ENCODE peak calls at places on chromosomes 13 and 19, in six cellular contexts. F is AG10803, H is HL-60, V is WERI-Rb-1, X is psoas muscle, C is heart right ventricle. T is an unnamed sample.
A peak's percentile ranks its signal among the peaks of the same experiment; 100 is the strongest.

GRCh38 chr19:7681336-7682174 is 922 bp downstream of the TRAPPC5 start:
- DNase-seq in F (peak; percentile 71), H (peak; percentile 100), V (peak; percentile 92), X (peak; percentile 89), C (peak; percentile 83), T (peak; percentile 68)

GRCh38 chr19:40599331-40600085 is 1.7 kb upstream of the LTBP4 start:
- DNase-seq in F (no peak), H (no peak), V (no peak), X (peak; percentile 60), C (peak; percentile 54), T (no peak)

GRCh38 chr13:25848822-25849740 is 202.7 kb downstream of the SHISA2 start:
- DNase-seq in F (peak; percentile 5), H (no peak), V (no peak), X (no peak), C (no peak), T (peak; percentile 50)

GRCh38 chr19:40598121-40598917 is 2.9 kb upstream of the LTBP4 start:
- DNase-seq in F (peak; percentile 73), H (peak; percentile 78), V (peak; percentile 93), X (peak; percentile 93), C (peak; percentile 90), T (peak; percentile 90)

GRCh38 chr13:89375839-89376238 is 1704.7 kb downstream of the SLITRK5 start:
- DNase-seq in F (peak; percentile 46), H (no peak), V (no peak), X (no peak), C (peak; percentile 9), T (peak; percentile 80)

GRCh38 chr13:21365574-21365973 is 93.5 kb downstream of the ZDHHC20 start:
- DNase-seq in F (no peak), H (no peak), V (no peak), X (no peak), C (no peak), T (no peak)

GRCh38 chr19:5098646-5099045 is 129.7 kb downstream of the KDM4B start:
- DNase-seq in F (no peak), H (no peak), V (no peak), X (no peak), C (no peak), T (no peak)

GRCh38 chr13:79711631-79712030 is 230.7 kb downstream of the NDFIP2 start:
- DNase-seq in F (peak; percentile 87), H (no peak), V (no peak), X (no peak), C (no peak), T (no peak)

GRCh38 chr13:63189712-63190111 is 1774.1 kb upstream of the PCDH20 start:
- DNase-seq in F (no peak), H (no peak), V (no peak), X (no peak), C (no peak), T (no peak)

GRCh38 chr13:87536899-87537298 is 134.3 kb upstream of the SLITRK5 start:
- DNase-seq in F (no peak), H (no peak), V (no peak), X (no peak), C (no peak), T (no peak)

GRCh38 chr19:19468424-19469050 is 46.8 kb downstream of the TSSK6 start:
- DNase-seq in F (no peak), H (no peak), V (no peak), X (no peak), C (no peak), T (no peak)

GRCh38 chr13:36313047-36313969 is 15.7 kb upstream of the CCDC169 start:
- DNase-seq in F (no peak), H (no peak), V (no peak), X (no peak), C (no peak), T (no peak)

GRCh38 chr13:25717798-25718197 is 334.0 kb downstream of the SHISA2 start:
- DNase-seq in F (no peak), H (no peak), V (no peak), X (no peak), C (no peak), T (no peak)

GRCh38 chr13:105627270-105627669 is 908.2 kb downstream of the EFNB2 start:
- DNase-seq in F (no peak), H (no peak), V (no peak), X (no peak), C (no peak), T (peak; percentile 37)

GRCh38 chr13:112241288-112241687 is 134.9 kb upstream of the SPACA7 start:
- DNase-seq in F (no peak), H (no peak), V (peak; percentile 4), X (no peak), C (no peak), T (no peak)

GRCh38 chr19:55447421-55448174 is 4.5 kb upstream of the SHISA7 start:
- DNase-seq in F (peak; percentile 63), H (peak; percentile 91), V (no peak), X (no peak), C (no peak), T (peak; percentile 9)

GRCh38 chr19:55173717-55174409 is 6.2 kb downstream of the SYT5 start:
- DNase-seq in F (peak; percentile 73), H (no peak), V (peak; percentile 95), X (no peak), C (peak; percentile 66), T (peak; percentile 57)

GRCh38 chr19:46840157-46840942 is 10.3 kb downstream of the AP2S1 start:
- DNase-seq in F (peak; percentile 66), H (peak; percentile 30), V (peak; percentile 55), X (peak; percentile 72), C (no peak), T (peak; percentile 60)

GRCh38 chr19:38386968-38387549 is 775 bp downstream of the GGN start:
- DNase-seq in F (no peak), H (peak; percentile 34), V (no peak), X (peak; percentile 76), C (no peak), T (peak; percentile 16)

GRCh38 chr13:91123456-91124127 is 223.9 kb upstream of the MIR17HG start:
- DNase-seq in F (no peak), H (no peak), V (no peak), X (no peak), C (no peak), T (no peak)

DNA sequence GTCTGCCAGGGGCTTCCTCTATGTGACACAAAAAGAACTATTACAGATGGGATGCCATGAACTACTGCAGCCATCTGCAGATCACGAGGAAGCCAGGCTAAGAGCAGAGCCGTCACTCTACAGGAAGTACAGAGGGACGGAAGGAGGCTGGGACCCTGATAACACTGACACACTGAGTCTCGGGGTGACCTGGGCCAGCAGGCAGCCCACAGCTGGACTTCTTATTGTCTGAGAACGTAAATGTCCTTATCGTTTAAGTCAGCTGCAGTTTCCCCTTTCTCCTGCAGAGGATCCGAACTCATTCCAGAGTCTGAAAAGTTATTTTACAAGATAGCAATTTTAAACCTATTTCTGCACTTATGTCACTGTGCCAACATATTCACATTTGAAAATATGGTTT is 20.7 kb downstream of the PARP4 start:
- DNase-seq in F (no peak), H (no peak), V (no peak), X (no peak), C (no peak), T (no peak)
- TF ChIP-seq CTCF in F (peak; percentile 17), H (no peak), V (peak; percentile 15), X (no peak), C (no peak), T (peak; percentile 6)

GRCh38 chr19:14516048-14516534 is 2.1 kb downstream of the DNAJB1 start:
- DNase-seq in F (no peak), H (no peak), V (no peak), X (no peak), C (no peak), T (no peak)

GRCh38 chr19:14515501-14516047 is 2.6 kb downstream of the DNAJB1 start:
- DNase-seq in F (no peak), H (no peak), V (no peak), X (no peak), C (no peak), T (no peak)

GRCh38 chr19:14512420-14512961 is 5.7 kb downstream of the DNAJB1 start:
- DNase-seq in F (no peak), H (no peak), V (no peak), X (no peak), C (no peak), T (no peak)

GRCh38 chr19:14516746-14517438 is 1.3 kb downstream of the DNAJB1 start:
- DNase-seq in F (no peak), H (no peak), V (no peak), X (no peak), C (no peak), T (no peak)

DNA sequence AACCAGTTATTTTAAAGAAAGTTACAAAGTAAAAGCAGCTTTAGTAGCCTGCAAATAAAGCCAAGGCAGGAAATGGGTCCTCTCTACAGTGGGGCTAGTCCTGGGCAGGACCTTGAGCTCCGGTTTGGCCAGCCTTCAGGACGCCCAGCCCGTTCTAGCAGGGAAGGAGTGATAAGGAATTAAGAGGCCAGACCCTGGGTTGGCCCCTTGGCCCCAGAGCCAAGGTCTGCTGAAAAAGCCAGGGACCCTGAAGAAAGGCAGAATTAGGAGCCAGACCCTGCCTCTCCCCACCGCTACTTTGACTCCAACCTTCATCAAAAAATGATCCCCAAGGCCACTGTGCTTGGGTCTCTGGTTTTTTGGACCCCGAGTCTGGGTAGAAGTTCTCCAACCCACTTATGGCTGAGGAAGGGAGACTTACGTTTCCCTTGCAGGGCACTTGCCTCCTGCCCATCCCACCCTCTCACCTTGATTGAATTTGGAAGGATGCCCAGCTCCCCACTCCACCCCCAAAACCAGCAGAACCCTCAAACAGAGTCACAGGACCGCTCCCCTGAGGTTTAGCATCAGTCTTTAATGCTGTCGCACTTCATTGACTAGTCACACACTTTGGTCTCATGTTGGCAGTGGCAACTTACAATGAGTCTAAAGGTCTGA is 3.9 kb downstream of the DNAJB1 start:
- DNase-seq in F (no peak), H (no peak), V (no peak), X (no peak), C (no peak), T (no peak)
- H3K4me3 ChIP-seq in F (no peak overlapping the region), H (no peak overlapping the region), V (no peak overlapping the region), X (peak overlapping the region; percentile 82), C (no peak overlapping the region), T (no peak overlapping the region)

GRCh38 chr13:81639984-81640582 is 1299.2 kb upstream of the SPRY2 start:
- DNase-seq in F (no peak), H (peak; percentile 16), V (peak; percentile 9), X (no peak), C (no peak), T (no peak)
- TF ChIP-seq CTCF in F (no peak), H (peak; percentile 10), V (peak; percentile 40), X (no peak), C (no peak), T (peak; percentile 42)

GRCh38 chr13:77325371-77325941 is 1.4 kb downstream of the MYCBP2 start:
- DNase-seq in F (no peak), H (no peak), V (no peak), X (no peak), C (no peak), T (peak; percentile 18)

GRCh38 chr13:77328819-77329132 is 1.9 kb upstream of the MYCBP2 start:
- DNase-seq in F (no peak), H (no peak), V (no peak), X (no peak), C (no peak), T (no peak)

GRCh38 chr13:77319536-77319935 is 7.4 kb downstream of the MYCBP2 start:
- DNase-seq in F (no peak), H (no peak), V (no peak), X (no peak), C (no peak), T (no peak)

GRCh38 chr13:77326905-77327604 is at the start of gene MYCBP2:
- DNase-seq in F (peak; percentile 98), H (peak; percentile 100), V (peak; percentile 95), X (peak; percentile 99), C (peak; percentile 98), T (peak; percentile 99)

DNA sequence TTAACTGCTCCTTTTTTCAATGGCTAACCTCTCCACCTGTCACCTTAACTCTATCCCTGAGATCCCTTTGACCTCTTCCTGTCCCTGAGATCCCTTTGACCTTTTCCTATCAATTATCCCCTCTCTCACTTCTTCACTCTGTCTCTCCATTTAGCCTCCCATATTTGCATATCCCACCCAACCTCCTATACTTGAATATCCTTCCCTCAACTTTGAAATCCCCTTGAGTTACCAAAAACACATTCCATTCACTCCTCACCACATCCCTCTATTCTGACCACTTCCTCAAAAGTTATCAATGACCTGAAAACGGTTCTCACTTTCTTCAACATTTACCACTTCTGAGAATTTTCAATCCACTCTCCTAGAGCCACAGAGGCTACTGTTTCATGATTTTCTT is 3.0 kb downstream of the MYCBP2 start:
- DNase-seq in F (no peak), H (peak; percentile 55), V (no peak), X (no peak), C (no peak), T (no peak)
- H3K4me3 ChIP-seq in F (peak overlapping the region; percentile 6), H (peak overlapping the region; percentile 88), V (no peak overlapping the region), X (peak overlapping the region; percentile 15), C (no peak overlapping the region), T (no peak overlapping the region)

T was measured in astrocyte of the spinal cord.